ENCODE peak calls at places on chromosomes 11 and 22, in seven cellular contexts. One of them, this sample, is unnamed.

GRCh38 chr11:112285918-112286317 is 25.3 kb upstream of the PLET1 start:
- DNase-seq in cardiac muscle cell: peak
- DNase-seq in foreskin fibroblast: peak
- DNase-seq in astrocyte: peak
- DNase-seq in astrocyte of the cerebellum: no peak
- DNase-seq in OCI-LY7: no peak
- DNase-seq in GM12865: no peak
- DNase-seq in this sample: no peak

GRCh38 chr22:27502327-27502726 is 299.2 kb downstream of the MN1 start:
- DNase-seq in cardiac muscle cell: no peak
- DNase-seq in foreskin fibroblast: no peak
- DNase-seq in astrocyte: no peak
- DNase-seq in astrocyte of the cerebellum: no peak
- DNase-seq in OCI-LY7: no peak
- DNase-seq in GM12865: no peak
- DNase-seq in this sample: no peak

GRCh38 chr11:120674537-120674936 is 163.0 kb downstream of the GRIK4 start:
- DNase-seq in cardiac muscle cell: peak
- DNase-seq in foreskin fibroblast: no peak
- DNase-seq in astrocyte: peak
- DNase-seq in astrocyte of the cerebellum: peak
- DNase-seq in OCI-LY7: no peak
- DNase-seq in GM12865: no peak
- DNase-seq in this sample: no peak

GRCh38 chr11:47889714-47890441 is 41.7 kb upstream of the NUP160 start:
- DNase-seq in cardiac muscle cell: no peak
- DNase-seq in foreskin fibroblast: no peak
- DNase-seq in astrocyte: no peak
- DNase-seq in astrocyte of the cerebellum: no peak
- DNase-seq in OCI-LY7: no peak
- DNase-seq in GM12865: no peak
- DNase-seq in this sample: no peak

GRCh38 chr22:23263651-23264555 is 83.6 kb downstream of the BCR start:
- DNase-seq in cardiac muscle cell: no peak
- DNase-seq in foreskin fibroblast: no peak
- DNase-seq in astrocyte: no peak
- DNase-seq in astrocyte of the cerebellum: no peak
- DNase-seq in OCI-LY7: peak
- DNase-seq in GM12865: no peak
- DNase-seq in this sample: no peak

GRCh38 chr11:2884424-2884815 is 1.2 kb downstream of the CDKN1C start:
- DNase-seq in cardiac muscle cell: peak
- DNase-seq in foreskin fibroblast: peak
- DNase-seq in astrocyte: no peak
- DNase-seq in astrocyte of the cerebellum: no peak
- DNase-seq in OCI-LY7: no peak
- DNase-seq in GM12865: no peak
- DNase-seq in this sample: no peak

GRCh38 chr22:19042285-19043110 is 79.7 kb downstream of the DGCR2 start:
- DNase-seq in cardiac muscle cell: no peak
- DNase-seq in foreskin fibroblast: no peak
- DNase-seq in astrocyte: no peak
- DNase-seq in astrocyte of the cerebellum: no peak
- DNase-seq in OCI-LY7: no peak
- DNase-seq in GM12865: no peak
- DNase-seq in this sample: no peak

GRCh38 chr22:46576556-46577351 is 39.3 kb upstream of the CELSR1 start:
- DNase-seq in cardiac muscle cell: peak
- DNase-seq in foreskin fibroblast: peak
- DNase-seq in astrocyte: no peak
- DNase-seq in astrocyte of the cerebellum: no peak
- DNase-seq in OCI-LY7: peak
- DNase-seq in GM12865: peak
- DNase-seq in this sample: no peak

GRCh38 chr11:118910309-118911112 is 15.2 kb downstream of the BCL9L start:
- DNase-seq in cardiac muscle cell: peak
- DNase-seq in foreskin fibroblast: peak
- DNase-seq in astrocyte: peak
- DNase-seq in astrocyte of the cerebellum: peak
- DNase-seq in OCI-LY7: no peak
- DNase-seq in GM12865: no peak
- DNase-seq in this sample: no peak

GRCh38 chr22:44919691-44920090 is 90.1 kb downstream of the PHF21B start:
- DNase-seq in cardiac muscle cell: no peak
- DNase-seq in foreskin fibroblast: no peak
- DNase-seq in astrocyte: no peak
- DNase-seq in astrocyte of the cerebellum: no peak
- DNase-seq in OCI-LY7: no peak
- DNase-seq in GM12865: no peak
- DNase-seq in this sample: no peak

GRCh38 chr11:116732740-116733385 is 39.9 kb downstream of the BUD13 start:
- DNase-seq in cardiac muscle cell: peak
- DNase-seq in foreskin fibroblast: peak
- DNase-seq in astrocyte: peak
- DNase-seq in astrocyte of the cerebellum: peak
- DNase-seq in OCI-LY7: peak
- DNase-seq in GM12865: peak
- DNase-seq in this sample: peak

GRCh38 chr22:46073683-46074504 is 76.4 kb upstream of the PPARA start:
- DNase-seq in cardiac muscle cell: peak
- DNase-seq in foreskin fibroblast: peak
- DNase-seq in astrocyte: no peak
- DNase-seq in astrocyte of the cerebellum: no peak
- DNase-seq in OCI-LY7: no peak
- DNase-seq in GM12865: no peak
- DNase-seq in this sample: no peak

GRCh38 chr11:115502636-115503082 is 1.6 kb downstream of the CADM1 start:
- DNase-seq in cardiac muscle cell: no peak
- DNase-seq in foreskin fibroblast: no peak
- DNase-seq in astrocyte: no peak
- DNase-seq in astrocyte of the cerebellum: no peak
- DNase-seq in OCI-LY7: no peak
- DNase-seq in GM12865: no peak
- DNase-seq in this sample: no peak

GRCh38 chr11:20880094-20880493 is 210.7 kb downstream of the NELL1 start:
- DNase-seq in cardiac muscle cell: no peak
- DNase-seq in foreskin fibroblast: no peak
- DNase-seq in astrocyte: no peak
- DNase-seq in astrocyte of the cerebellum: no peak
- DNase-seq in OCI-LY7: no peak
- DNase-seq in GM12865: no peak
- DNase-seq in this sample: no peak

DNA sequence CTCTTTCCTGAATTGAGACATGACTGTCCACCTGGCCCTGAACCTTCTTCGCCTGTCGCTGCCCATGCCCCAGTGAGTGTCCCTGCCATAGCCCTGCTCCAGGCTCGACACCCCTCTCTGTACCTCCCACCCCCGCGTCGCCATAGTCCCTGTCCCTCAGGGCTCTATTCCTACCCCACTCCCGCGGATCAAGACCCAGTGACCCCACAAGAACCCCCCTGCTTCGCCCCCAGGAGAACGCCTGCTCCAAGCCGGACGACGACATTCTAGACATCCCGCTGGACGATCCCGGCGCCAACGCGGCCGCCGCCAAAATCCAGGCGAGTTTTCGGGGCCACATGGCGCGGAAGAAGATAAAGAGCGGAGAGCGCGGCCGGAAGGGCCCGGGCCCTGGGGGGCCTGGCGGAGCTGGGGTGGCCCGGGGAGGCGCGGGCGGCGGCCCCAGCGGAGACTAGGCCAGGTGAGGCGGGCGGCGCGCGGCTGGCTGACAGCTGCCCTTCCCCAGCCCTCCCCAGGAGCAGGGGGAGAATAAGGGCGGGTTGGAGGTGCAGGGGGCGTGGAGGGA is 5.6 kb downstream of the NRGN start:
- DNase-seq in cardiac muscle cell: no peak
- DNase-seq in foreskin fibroblast: no peak
- DNase-seq in astrocyte: no peak
- DNase-seq in astrocyte of the cerebellum: no peak
- DNase-seq in OCI-LY7: no peak
- DNase-seq in GM12865: no peak
- DNase-seq in this sample: no peak
- H3K4me3 ChIP-seq in cardiac muscle cell: peak
- H3K4me3 ChIP-seq in foreskin fibroblast: peak
- H3K4me3 ChIP-seq in astrocyte: no peak
- H3K4me3 ChIP-seq in astrocyte of the cerebellum: peak
- H3K4me3 ChIP-seq in OCI-LY7: peak
- H3K4me3 ChIP-seq in GM12865: no peak
- H3K4me3 ChIP-seq in this sample: no peak

GRCh38 chr11:50174189-50174588 is 141.5 kb downstream of the OR4C45 start:
- DNase-seq in cardiac muscle cell: no peak
- DNase-seq in foreskin fibroblast: no peak
- DNase-seq in astrocyte: no peak
- DNase-seq in astrocyte of the cerebellum: no peak
- DNase-seq in OCI-LY7: no peak
- DNase-seq in GM12865: no peak
- DNase-seq in this sample: no peak
- TF ChIP-seq CTCF in cardiac muscle cell: no peak
- TF ChIP-seq CTCF in foreskin fibroblast: no peak
- TF ChIP-seq CTCF in astrocyte: no peak
- TF ChIP-seq CTCF in astrocyte of the cerebellum: no peak
- TF ChIP-seq CTCF in OCI-LY7: peak
- TF ChIP-seq CTCF in GM12865: no peak
- TF ChIP-seq CTCF in this sample: no peak

GRCh38 chr11:19827399-19828135 is 114.9 kb downstream of the NAV2 start:
- DNase-seq in cardiac muscle cell: peak
- DNase-seq in foreskin fibroblast: no peak
- DNase-seq in astrocyte: no peak
- DNase-seq in astrocyte of the cerebellum: no peak
- DNase-seq in OCI-LY7: peak
- DNase-seq in GM12865: no peak
- DNase-seq in this sample: no peak

GRCh38 chr11:19832166-19832750 is 119.6 kb downstream of the NAV2 start:
- DNase-seq in cardiac muscle cell: no peak
- DNase-seq in foreskin fibroblast: no peak
- DNase-seq in astrocyte: no peak
- DNase-seq in astrocyte of the cerebellum: no peak
- DNase-seq in OCI-LY7: no peak
- DNase-seq in GM12865: no peak
- DNase-seq in this sample: no peak

GRCh38 chr11:19829109-19829790 is 116.6 kb downstream of the NAV2 start:
- DNase-seq in cardiac muscle cell: no peak
- DNase-seq in foreskin fibroblast: no peak
- DNase-seq in astrocyte: no peak
- DNase-seq in astrocyte of the cerebellum: no peak
- DNase-seq in OCI-LY7: no peak
- DNase-seq in GM12865: peak
- DNase-seq in this sample: no peak

GRCh38 chr11:19832901-19833300 is 120.3 kb downstream of the NAV2 start:
- DNase-seq in cardiac muscle cell: no peak
- DNase-seq in foreskin fibroblast: no peak
- DNase-seq in astrocyte: no peak
- DNase-seq in astrocyte of the cerebellum: no peak
- DNase-seq in OCI-LY7: no peak
- DNase-seq in GM12865: no peak
- DNase-seq in this sample: no peak

GRCh38 chr11:19828382-19829108 is 115.9 kb downstream of the NAV2 start:
- DNase-seq in cardiac muscle cell: peak
- DNase-seq in foreskin fibroblast: no peak
- DNase-seq in astrocyte: no peak
- DNase-seq in astrocyte of the cerebellum: no peak
- DNase-seq in OCI-LY7: peak
- DNase-seq in GM12865: peak
- DNase-seq in this sample: peak
- H3K4me3 ChIP-seq in cardiac muscle cell: no peak
- H3K4me3 ChIP-seq in foreskin fibroblast: no peak
- H3K4me3 ChIP-seq in astrocyte: no peak
- H3K4me3 ChIP-seq in astrocyte of the cerebellum: no peak
- H3K4me3 ChIP-seq in OCI-LY7: no peak
- H3K4me3 ChIP-seq in GM12865: no peak
- H3K4me3 ChIP-seq in this sample: no peak

GRCh38 chr11:45180158-45180887 is 33.9 kb downstream of the PRDM11 start:
- DNase-seq in cardiac muscle cell: peak
- DNase-seq in foreskin fibroblast: peak
- DNase-seq in astrocyte: no peak
- DNase-seq in astrocyte of the cerebellum: no peak
- DNase-seq in OCI-LY7: no peak
- DNase-seq in GM12865: peak
- DNase-seq in this sample: no peak
- TF ChIP-seq CTCF in cardiac muscle cell: peak
- TF ChIP-seq CTCF in foreskin fibroblast: peak
- TF ChIP-seq CTCF in astrocyte: no peak
- TF ChIP-seq CTCF in astrocyte of the cerebellum: no peak
- TF ChIP-seq CTCF in OCI-LY7: no peak
- TF ChIP-seq CTCF in GM12865: peak
- TF ChIP-seq CTCF in this sample: peak

GRCh38 chr22:30423959-30424380 is 1.6 kb upstream of the MTFP1 start:
- DNase-seq in cardiac muscle cell: peak
- DNase-seq in foreskin fibroblast: peak
- DNase-seq in astrocyte: peak
- DNase-seq in astrocyte of the cerebellum: peak
- DNase-seq in OCI-LY7: peak
- DNase-seq in GM12865: peak
- DNase-seq in this sample: peak

GRCh38 chr22:30422481-30423295 is 2.9 kb upstream of the MTFP1 start:
- DNase-seq in cardiac muscle cell: peak
- DNase-seq in foreskin fibroblast: peak
- DNase-seq in astrocyte: peak
- DNase-seq in astrocyte of the cerebellum: peak
- DNase-seq in OCI-LY7: no peak
- DNase-seq in GM12865: no peak
- DNase-seq in this sample: no peak

GRCh38 chr22:30421695-30422480 is 3.7 kb upstream of the MTFP1 start:
- DNase-seq in cardiac muscle cell: peak
- DNase-seq in foreskin fibroblast: no peak
- DNase-seq in astrocyte: no peak
- DNase-seq in astrocyte of the cerebellum: no peak
- DNase-seq in OCI-LY7: no peak
- DNase-seq in GM12865: no peak
- DNase-seq in this sample: no peak

GRCh38 chr22:30423296-30423958 is 2.1 kb upstream of the MTFP1 start:
- DNase-seq in cardiac muscle cell: no peak
- DNase-seq in foreskin fibroblast: no peak
- DNase-seq in astrocyte: no peak
- DNase-seq in astrocyte of the cerebellum: no peak
- DNase-seq in OCI-LY7: peak
- DNase-seq in GM12865: peak
- DNase-seq in this sample: no peak

DNA sequence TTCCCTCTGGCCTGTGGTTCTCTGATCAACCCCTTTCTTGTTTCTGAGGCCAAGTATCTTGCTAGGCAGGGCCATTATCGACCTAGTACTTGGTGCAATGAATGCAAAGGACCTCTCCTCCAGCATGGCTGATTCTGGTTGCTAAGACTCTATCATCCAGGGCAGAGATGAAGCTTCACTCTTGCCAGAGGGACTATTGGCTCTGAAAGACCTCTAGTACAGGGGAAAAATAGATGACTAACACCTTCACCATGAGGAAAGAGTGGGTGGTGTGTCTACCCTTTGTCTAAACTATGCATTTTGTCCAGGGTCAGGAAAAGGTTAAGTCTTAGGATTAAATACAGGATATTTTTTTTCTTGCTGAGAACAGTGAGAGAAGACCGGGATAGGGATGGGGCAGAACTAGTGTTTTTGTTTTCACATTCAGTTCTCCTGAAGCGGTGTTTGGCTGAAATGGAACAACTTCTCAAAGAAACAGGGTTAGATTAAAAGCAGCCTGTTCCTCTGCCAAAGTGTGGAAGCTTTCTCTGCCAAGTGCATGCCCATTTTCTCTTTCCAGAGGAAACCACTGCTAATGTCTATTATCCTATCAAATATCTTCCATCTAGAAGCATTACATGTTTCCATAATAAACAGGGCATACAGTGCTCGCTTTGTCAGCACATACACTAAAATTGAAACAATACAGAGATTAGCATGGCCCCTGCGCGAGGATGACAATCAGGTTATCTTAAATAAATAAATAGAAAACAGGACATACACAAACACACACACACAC is 5.0 kb upstream of the MTFP1 start:
- DNase-seq in cardiac muscle cell: peak
- DNase-seq in foreskin fibroblast: peak
- DNase-seq in astrocyte: peak
- DNase-seq in astrocyte of the cerebellum: no peak
- DNase-seq in OCI-LY7: no peak
- DNase-seq in GM12865: no peak
- DNase-seq in this sample: no peak
- H3K4me3 ChIP-seq in cardiac muscle cell: no peak
- H3K4me3 ChIP-seq in foreskin fibroblast: no peak
- H3K4me3 ChIP-seq in astrocyte: peak
- H3K4me3 ChIP-seq in astrocyte of the cerebellum: no peak
- H3K4me3 ChIP-seq in OCI-LY7: no peak
- H3K4me3 ChIP-seq in GM12865: no peak
- H3K4me3 ChIP-seq in this sample: no peak

This sample was measured in GM12864.